ENCODE peak calls at places on chromosome 22, in eight cellular contexts. L, W, P, N, V, H, O and B are unnamed samples.

GRCh38 chr22:35349704-35350538 is 31.0 kb upstream of the HMOX1 start:
- DNase-seq in O (no peak), V (peak), W (no peak), L (no peak), N (no peak), H (peak), P (no peak), B (no peak)

GRCh38 chr22:29310863-29311339 is 4.5 kb downstream of the GAS2L1 start:
- DNase-seq in N (no peak), P (peak), O (peak), H (peak), V (peak), W (peak), L (peak), B (peak)

GRCh38 chr22:49230194-49230577 is 597.5 kb downstream of the BRD1 start:
- DNase-seq in N (peak), V (no peak), P (no peak), H (no peak), W (no peak), L (no peak), O (no peak), B (no peak)

GRCh38 chr22:27667121-27667843 is 134.3 kb downstream of the MN1 start:
- DNase-seq in O (no peak), H (peak), L (no peak), P (no peak), N (no peak), W (no peak), V (peak), B (peak)

GRCh38 chr22:40070701-40071100 is 75.9 kb downstream of the FAM83F start:
- DNase-seq in O (no peak), L (no peak), P (peak), V (no peak), W (no peak), H (peak), N (no peak), B (no peak)

GRCh38 chr22:45918455-45919370 is 58.2 kb downstream of the WNT7B start:
- DNase-seq in H (no peak), P (peak), N (no peak), O (no peak), W (no peak), V (no peak), L (no peak), B (no peak)

GRCh38 chr22:22745225-22746060 is 101.0 kb downstream of the GGTLC2 start:
- DNase-seq in P (peak), L (peak), N (peak), H (peak), W (no peak), V (no peak), O (no peak), B (no peak)

GRCh38 chr22:27913162-27913741 is 5.8 kb downstream of the PITPNB start:
- DNase-seq in P (no peak), H (peak), L (peak), N (no peak), V (no peak), O (no peak), W (no peak), B (no peak)

GRCh38 chr22:17974087-17974486 is 50.3 kb downstream of the MICAL3 start:
- DNase-seq in O (no peak), P (peak), H (no peak), V (no peak), L (no peak), N (no peak), W (no peak), B (no peak)

GRCh38 chr22:17795661-17796548 is 21.6 kb upstream of the BID start:
- DNase-seq in H (no peak), V (no peak), W (no peak), O (no peak), N (no peak), P (no peak), L (no peak), B (no peak)

GRCh38 chr22:30506507-30506968 is 1.0 kb upstream of the SEC14L4 start:
- DNase-seq in W (no peak), H (no peak), O (no peak), L (no peak), N (no peak), P (no peak), V (no peak), B (no peak)

GRCh38 chr22:26259510-26259909 is 90.2 kb downstream of the SEZ6L start:
- DNase-seq in V (no peak), W (no peak), L (no peak), O (no peak), H (no peak), P (peak), N (no peak), B (peak)

GRCh38 chr22:50523806-50524663 is 1.4 kb downstream of the SCO2 start:
- DNase-seq in P (no peak), L (no peak), N (no peak), H (no peak), O (no peak), W (peak), V (no peak), B (no peak)

GRCh38 chr22:28989035-28989464 is 72.6 kb downstream of the C22orf31 start:
- DNase-seq in V (peak), N (no peak), H (no peak), L (no peak), P (peak), W (no peak), O (no peak), B (peak)

GRCh38 chr22:31575190-31575589 is 78.9 kb downstream of the SFI1 start:
- DNase-seq in L (no peak), H (no peak), W (no peak), O (no peak), P (no peak), N (no peak), V (peak), B (no peak)

GRCh38 chr22:42364641-42365336 is 67.4 kb downstream of the NFAM1 start:
- DNase-seq in L (peak), V (peak), W (no peak), O (no peak), N (no peak), P (peak), H (peak), B (no peak)

GRCh38 chr22:45896961-45897538 is 79.9 kb downstream of the WNT7B start:
- DNase-seq in P (no peak), H (no peak), L (no peak), N (no peak), W (peak), V (no peak), O (no peak), B (no peak)

GRCh38 chr22:26303475-26303874 is 125.6 kb upstream of the ASPHD2 start:
- DNase-seq in N (no peak), P (no peak), W (no peak), H (no peak), V (no peak), L (no peak), O (no peak), B (no peak)

GRCh38 chr22:44888491-44888941 is 121.3 kb downstream of the PHF21B start:
- DNase-seq in N (no peak), P (no peak), V (no peak), W (no peak), O (no peak), H (no peak), L (no peak), B (no peak)

GRCh38 chr22:42887523-42888507 is 30.7 kb upstream of the ARFGAP3 start:
- DNase-seq in L (no peak), W (no peak), O (no peak), V (no peak), N (no peak), P (no peak), H (no peak), B (peak)

GRCh38 chr22:46165975-46166374 is 15.6 kb downstream of the PPARA start:
- DNase-seq in L (no peak), N (no peak), H (no peak), W (no peak), V (no peak), O (no peak), P (no peak), B (no peak)

GRCh38 chr22:23913661-23914353 is 19.6 kb downstream of the MIF start:
- DNase-seq in N (peak), L (peak), P (peak), V (peak), H (peak), W (peak), O (peak), B (peak)
- H3K4me3 ChIP-seq in N (peak), L (peak), P (peak), V (peak), H (peak), W (peak), O (peak), B (peak)

DNA sequence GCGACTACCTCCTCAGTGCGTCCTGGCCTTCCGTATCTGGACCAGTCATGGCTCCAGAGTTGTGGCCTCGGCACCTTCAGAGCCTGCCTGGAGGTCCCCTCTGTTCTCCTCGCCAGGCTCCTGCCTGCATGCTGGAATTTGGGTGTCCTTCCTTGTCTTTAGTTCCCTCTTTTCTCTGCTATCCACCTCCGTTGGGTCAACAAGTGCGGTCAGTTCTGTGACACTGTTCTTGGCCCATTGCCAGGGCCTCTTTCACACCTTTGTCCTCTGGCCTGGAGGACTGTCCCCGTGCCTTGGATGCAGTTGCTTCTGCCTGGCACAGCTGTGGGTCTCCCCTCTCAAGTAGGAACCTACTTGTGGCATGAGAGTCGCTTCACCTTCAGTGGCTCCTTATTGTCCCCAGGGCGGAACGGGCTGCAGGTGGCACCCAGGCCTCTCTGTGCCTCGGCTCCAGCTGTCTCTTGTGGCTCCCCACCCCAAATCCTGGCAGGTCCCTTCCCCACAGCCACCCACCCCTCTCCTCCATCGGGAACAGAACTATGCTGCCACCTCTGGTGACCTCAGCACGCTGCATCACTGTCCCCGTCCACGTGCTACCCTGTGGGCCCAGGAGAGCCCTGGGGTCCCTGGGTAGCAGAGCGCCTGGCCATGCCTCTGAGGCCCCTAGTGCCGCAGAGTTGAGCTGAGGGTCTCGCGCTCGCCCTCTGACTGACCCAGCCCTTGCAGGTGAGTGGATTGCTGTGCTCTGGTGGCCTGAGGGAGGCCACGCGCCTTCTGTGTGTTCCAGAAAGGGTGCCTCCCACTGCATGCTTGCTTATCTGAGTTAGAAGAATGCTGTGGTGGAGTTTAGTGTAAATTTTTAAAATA is 4.7 kb downstream of the DGCR8 start:
- DNase-seq in P (peak), H (peak), L (no peak), O (no peak), N (no peak), V (no peak), W (peak), B (no peak)
- TF ChIP-seq CTCF in P (peak), H (peak), L (peak), O (peak), N (no peak), V (no peak), W (peak), B (peak)

GRCh38 chr22:19110064-19110458 is 12.2 kb downstream of the DGCR2 start:
- DNase-seq in H (no peak), W (no peak), O (no peak), L (no peak), P (no peak), N (no peak), V (no peak), B (no peak)

GRCh38 chr22:19111140-19111539 is 11.1 kb downstream of the DGCR2 start:
- DNase-seq in N (no peak), H (no peak), L (no peak), V (no peak), W (no peak), O (no peak), P (no peak), B (no peak)

GRCh38 chr22:19108807-19109197 is 13.4 kb downstream of the DGCR2 start:
- DNase-seq in P (peak), W (no peak), V (no peak), N (no peak), L (no peak), H (no peak), O (no peak), B (no peak)

GRCh38 chr22:19107730-19108074 is 14.5 kb downstream of the DGCR2 start:
- DNase-seq in W (no peak), P (no peak), V (no peak), O (no peak), H (peak), N (no peak), L (no peak), B (no peak)

GRCh38 chr22:19109198-19110063 is 12.8 kb downstream of the DGCR2 start:
- DNase-seq in O (peak), H (peak), W (no peak), V (no peak), P (peak), L (no peak), N (peak), B (no peak)
- H3K4me3 ChIP-seq in O (no peak), H (no peak), W (peak), V (no peak), P (no peak), L (no peak), N (peak), B (no peak)

GRCh38 chr22:47624277-47625012 is 862.0 kb downstream of the TBC1D22A start:
- DNase-seq in O (no peak), H (no peak), N (peak), W (no peak), L (no peak), V (no peak), P (no peak), B (no peak)
- TF ChIP-seq CTCF in O (no peak), H (no peak), N (no peak), W (no peak), L (no peak), V (no peak), P (no peak), B (no peak)

GRCh38 chr22:36776722-36777121 is 803 bp upstream of the IFT27 start:
- DNase-seq in L (no peak), W (no peak), H (no peak), V (no peak), P (no peak), N (no peak), O (no peak), B (no peak)
- H3K4me3 ChIP-seq in L (peak), W (peak), H (peak), V (no peak), P (peak), N (peak), O (peak), B (no peak)

GRCh38 chr22:19555651-19556050 is 31.4 kb upstream of the CLDN5 start:
- DNase-seq in L (no peak), H (no peak), O (no peak), V (no peak), P (no peak), N (no peak), W (no peak), B (no peak)

GRCh38 chr22:19559324-19559811 is 35.2 kb upstream of the CLDN5 start:
- DNase-seq in H (no peak), P (peak), O (no peak), V (no peak), W (no peak), N (no peak), L (no peak), B (no peak)

GRCh38 chr22:19553201-19553600 is 29.0 kb upstream of the CLDN5 start:
- DNase-seq in P (no peak), W (no peak), V (no peak), H (no peak), L (no peak), O (no peak), N (no peak), B (no peak)

GRCh38 chr22:19556963-19557545 is 32.8 kb upstream of the CLDN5 start:
- DNase-seq in P (no peak), H (no peak), W (no peak), V (no peak), L (no peak), N (no peak), O (no peak), B (no peak)

DNA sequence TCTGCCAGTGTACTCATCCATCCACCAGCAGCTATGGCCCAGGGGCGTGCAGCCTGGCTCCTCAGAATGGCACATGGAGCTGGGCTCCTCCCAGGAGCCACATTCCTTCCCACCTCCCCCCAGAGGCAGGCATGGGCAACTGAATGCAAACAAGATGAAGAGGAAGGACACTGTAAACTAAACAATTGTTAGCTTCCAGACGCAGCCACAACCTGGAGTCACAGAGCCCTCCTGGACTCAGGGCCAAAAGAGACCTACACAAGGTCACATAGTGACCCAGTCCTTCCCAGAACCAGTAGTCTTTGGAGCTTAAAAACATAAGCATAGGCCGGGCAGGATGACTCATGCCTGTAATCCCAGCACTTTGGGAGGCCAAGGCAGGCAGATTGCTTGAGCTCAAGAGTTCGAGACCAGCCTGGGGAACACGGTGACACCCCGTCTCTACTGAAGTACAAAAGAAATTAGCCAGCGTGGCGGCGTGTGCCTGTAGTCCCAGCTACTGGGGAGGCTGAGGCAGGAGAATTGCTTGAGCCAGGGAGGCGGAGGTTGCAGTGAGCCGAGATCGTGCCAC is 30.7 kb upstream of the CLDN5 start:
- DNase-seq in N (no peak), O (no peak), H (peak), L (peak), V (no peak), W (no peak), P (peak), B (no peak)
- TF ChIP-seq CTCF in N (no peak), O (peak), H (peak), L (peak), V (no peak), W (no peak), P (peak), B (no peak)